ENCODE peak calls at places on chromosomes 3 and 15, in four cellular contexts. T is sigmoid colon, U is A549, W is HL-60. P is an unnamed sample.

GRCh38 chr3:71568217-71568616 is 15.3 kb downstream of the FOXP1 start:
- DNase-seq in T (no peak), U (no peak), W (no peak), P (no peak)

GRCh38 chr3:155744626-155745324 is at the start of gene PLCH1:
- DNase-seq in U (peak; percentile 79), T (peak; percentile 74), W (peak; percentile 18), P (no peak)

GRCh38 chr3:171650193-171650592 is 160.1 kb downstream of the PLD1 start:
- DNase-seq in W (no peak), T (no peak), U (no peak), P (no peak)

GRCh38 chr3:155741598-155741997 is 3.3 kb downstream of the PLCH1 start:
- DNase-seq in W (no peak), T (no peak), U (no peak), P (no peak)

GRCh38 chr3:69659180-69659915 is 79.9 kb upstream of the MITF start:
- DNase-seq in W (no peak), U (no peak), T (no peak), P (no peak)

GRCh38 chr15:48681274-48681840 is 35.8 kb upstream of the FBN1 start:
- DNase-seq in U (no peak), T (no peak), W (no peak), P (no peak)

GRCh38 chr3:49738067-49738713 is 14.4 kb upstream of the GMPPB start:
- DNase-seq in W (no peak), T (no peak), U (no peak), P (no peak)

GRCh38 chr3:119279101-119279554 is 15.1 kb upstream of the ARHGAP31 start:
- DNase-seq in U (no peak), T (peak; percentile 81), W (no peak), P (no peak)

GRCh38 chr3:6644070-6644929 is 216.6 kb upstream of the GRM7 start:
- DNase-seq in T (no peak), W (no peak), U (no peak), P (no peak)

GRCh38 chr15:57015360-57015759 is 96.9 kb downstream of the TCF12 start:
- DNase-seq in W (no peak), U (no peak), T (no peak), P (no peak)

GRCh38 chr3:184712579-184713355 is 903 bp upstream of the MAGEF1 start:
- DNase-seq in U (no peak), W (no peak), T (no peak), P (no peak)

GRCh38 chr3:184713521-184713920 is 1.7 kb upstream of the MAGEF1 start:
- DNase-seq in U (no peak), W (no peak), T (no peak), P (no peak)

GRCh38 chr3:184710870-184711365 is 946 bp downstream of the MAGEF1 start:
- DNase-seq in U (no peak), T (no peak), W (no peak), P (no peak)

GRCh38 chr3:184712248-184712559 is 340 bp upstream of the MAGEF1 start:
- DNase-seq in U (no peak), T (no peak), W (no peak), P (no peak)

GRCh38 chr3:184711366-184712247 is at the start of gene MAGEF1:
- DNase-seq in U (peak; percentile 84), W (peak; percentile 66), T (peak; percentile 88), P (no peak)
- TF ChIP-seq CTCF in U (no peak), W (no peak), T (no peak), P (no peak)

DNA sequence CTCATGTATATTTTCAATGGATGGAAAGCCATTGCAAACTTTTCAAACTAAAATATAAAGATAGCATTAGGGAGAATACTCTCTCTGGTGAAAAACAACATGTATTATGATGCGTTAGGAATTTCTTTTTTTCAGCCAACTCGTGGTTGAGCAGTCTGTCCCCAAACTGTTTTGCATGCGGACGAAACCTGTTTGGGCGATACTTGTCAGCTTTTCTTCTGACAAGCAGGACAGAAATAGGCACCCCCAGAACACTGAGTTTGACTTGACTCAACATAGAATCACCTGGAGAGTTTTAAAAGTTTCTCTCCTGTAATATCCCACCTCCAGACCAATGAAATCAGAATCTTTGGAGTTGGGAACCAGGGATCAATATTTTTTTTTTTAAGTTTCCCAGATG is 417.5 kb upstream of the TPRG1 start:
- DNase-seq in W (no peak), U (no peak), T (no peak), P (no peak)
- H3K27ac ChIP-seq in W (no peak overlapping the region), U (no peak overlapping the region), T (no peak overlapping the region), P (no peak overlapping the region)

DNA sequence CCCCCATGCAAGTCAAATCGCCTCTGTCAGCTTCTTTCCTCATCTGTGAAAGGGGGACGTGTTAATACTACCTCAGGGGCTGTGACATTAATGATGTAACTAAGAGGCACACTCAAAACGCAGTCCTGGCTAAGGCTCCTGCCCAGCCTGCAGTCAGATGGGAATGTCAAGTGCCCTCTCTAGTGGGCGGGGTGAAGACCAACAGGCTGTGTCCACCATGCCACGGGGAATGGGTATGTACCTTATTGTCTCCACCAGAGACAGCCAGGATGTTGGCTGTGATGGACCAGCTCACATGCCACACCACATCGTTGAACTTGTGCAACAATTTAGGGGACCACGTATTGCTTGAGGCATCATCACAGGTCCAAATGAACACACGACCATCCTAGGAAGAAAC is 11.0 kb upstream of the GHRL start:
- DNase-seq in T (no peak), U (no peak), W (no peak), P (no peak)
- TF ChIP-seq CTCF in T (no peak), U (no peak), W (no peak), P (no peak)

DNA sequence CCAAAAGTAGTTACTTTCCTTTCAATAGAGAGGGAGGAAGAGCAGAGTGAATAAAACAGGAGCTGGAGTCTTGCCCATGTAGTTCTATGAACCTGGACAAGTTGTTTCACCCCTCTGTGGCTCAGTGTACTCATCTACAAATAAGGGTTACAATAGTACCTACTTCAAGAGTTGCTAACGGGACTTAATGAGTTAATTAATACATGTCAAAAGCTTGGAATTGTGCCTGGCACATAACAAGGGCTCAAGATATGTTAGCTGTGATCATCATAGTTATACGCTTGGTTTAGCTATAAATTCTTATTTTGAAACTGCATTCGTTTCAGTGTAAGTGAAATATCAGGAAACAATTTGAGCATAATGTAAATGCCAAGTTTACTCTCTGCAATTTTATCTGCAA is 388.5 kb upstream of the THBS1 start:
- DNase-seq in U (no peak), T (no peak), W (no peak), P (no peak)
- H3K27ac ChIP-seq in U (peak overlapping the region; percentile 56), T (no peak overlapping the region), W (no peak overlapping the region), P (peak overlapping the region; percentile 100)

GRCh38 chr3:163785693-163786092 is 1292.6 kb downstream of the SI start:
- DNase-seq in U (no peak), W (no peak), T (no peak), P (no peak)
- TF ChIP-seq CTCF in U (no peak), W (no peak), T (no peak), P (no peak)

GRCh38 chr3:31270010-31270409 is 262.7 kb upstream of the STT3B start:
- DNase-seq in U (no peak), T (no peak), W (no peak), P (no peak)
- H3K27ac ChIP-seq in U (no peak overlapping the region), T (no peak overlapping the region), W (no peak overlapping the region), P (no peak overlapping the region)

P was measured in RWPE2.